ENCODE peak calls at places on chromosomes 11 and 22, in four cellular contexts. T is uterus, Z is fibroblast of lung, L is lower leg skin. Q is an unnamed sample.

GRCh38 chr11:84390441-84391078 is 1104.4 kb upstream of the CCDC90B start:
- DNase-seq in T (no peak), Z (no peak), L (no peak), Q (no peak)

GRCh38 chr11:10122337-10123197 is 171.5 kb downstream of the SBF2 start:
- DNase-seq in T (peak), Z (peak), L (no peak), Q (no peak)

GRCh38 chr22:32462452-32462851 is 1.8 kb downstream of the BPIFC start:
- DNase-seq in T (no peak), Z (no peak), L (no peak), Q (no peak)

GRCh38 chr11:78921517-78921916 is 346.9 kb upstream of the NARS2 start:
- DNase-seq in T (no peak), Z (no peak), L (no peak), Q (no peak)

GRCh38 chr22:42080287-42080686 is 787 bp downstream of the SMDT1 start:
- DNase-seq in T (no peak), Z (peak), L (no peak), Q (no peak)

GRCh38 chr11:43989162-43989961 is 46.9 kb downstream of the C11orf96 start:
- DNase-seq in T (peak), Z (no peak), L (no peak), Q (no peak)

GRCh38 chr11:33899383-33900037 is 7.6 kb upstream of the LMO2 start:
- DNase-seq in T (peak), Z (peak), L (peak), Q (peak)

GRCh38 chr22:45212992-45213751 is 27.5 kb downstream of the KIAA0930 start:
- DNase-seq in T (peak), Z (peak), L (no peak), Q (peak)

GRCh38 chr11:119134389-119134978 is 13.1 kb downstream of the HINFP start:
- DNase-seq in T (no peak), Z (no peak), L (no peak), Q (no peak)

GRCh38 chr11:1231396-1232327 is 8.8 kb downstream of the MUC5B start:
- DNase-seq in T (no peak), Z (no peak), L (no peak), Q (no peak)

GRCh38 chr11:33389635-33390034 is 132.5 kb downstream of the HIPK3 start:
- DNase-seq in T (no peak), Z (no peak), L (no peak), Q (no peak)

GRCh38 chr22:48750282-48750681 is 1077.4 kb downstream of the BRD1 start:
- DNase-seq in T (no peak), Z (no peak), L (peak), Q (no peak)

GRCh38 chr11:29612423-29612822 is 404.4 kb downstream of the KCNA4 start:
- DNase-seq in T (no peak), Z (no peak), L (no peak), Q (no peak)

GRCh38 chr22:28952857-28953256 is 69.5 kb downstream of the ZNRF3 start:
- DNase-seq in T (peak), Z (peak), L (no peak), Q (no peak)

GRCh38 chr22:23065069-23065451 is 5.3 kb upstream of the GNAZ start:
- DNase-seq in T (no peak), Z (no peak), L (no peak), Q (no peak)
- TF ChIP-seq CTCF in T (no peak), Z (no peak), L (no peak), Q (no peak)

GRCh38 chr11:64878494-64879225 is at the start of gene EHD1:
- DNase-seq in T (peak), Z (peak), L (peak), Q (peak)

GRCh38 chr11:64878223-64878493 is 263 bp downstream of the EHD1 start:
- DNase-seq in T (no peak), Z (no peak), L (no peak), Q (peak)

GRCh38 chr11:64876226-64876750 is 2.1 kb downstream of the EHD1 start:
- DNase-seq in T (no peak), Z (no peak), L (no peak), Q (no peak)

GRCh38 chr11:64876835-64877341 is 1.5 kb downstream of the EHD1 start:
- DNase-seq in T (no peak), Z (no peak), L (no peak), Q (no peak)

GRCh38 chr11:64877390-64878222 is 815 bp downstream of the EHD1 start:
- DNase-seq in T (no peak), Z (no peak), L (no peak), Q (no peak)
- TF ChIP-seq CTCF in T (no peak), Z (no peak), L (no peak), Q (no peak)

DNA sequence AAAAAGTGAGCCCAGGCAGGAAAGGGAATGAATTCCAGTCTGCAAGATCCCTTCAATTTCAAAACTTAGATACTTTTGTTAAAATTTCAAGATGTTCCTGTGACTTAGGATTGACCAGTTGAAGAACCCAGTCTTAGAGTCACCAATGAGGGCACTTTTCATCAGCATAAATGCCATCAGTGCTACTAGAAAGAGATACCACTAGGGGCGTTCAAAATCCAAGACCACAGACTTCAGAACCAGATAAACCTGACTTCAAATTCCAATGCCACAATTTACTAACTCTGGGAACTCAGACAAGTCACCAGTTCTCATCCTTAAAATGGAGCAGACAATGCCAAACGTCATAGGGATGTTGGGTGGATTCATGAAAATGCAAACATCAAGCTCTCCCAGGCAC is 523.2 kb downstream of the BUD13 start:
- DNase-seq in T (no peak), Z (no peak), L (no peak), Q (no peak)
- TF ChIP-seq CTCF in T (no peak), Z (no peak), L (no peak), Q (no peak)

DNA sequence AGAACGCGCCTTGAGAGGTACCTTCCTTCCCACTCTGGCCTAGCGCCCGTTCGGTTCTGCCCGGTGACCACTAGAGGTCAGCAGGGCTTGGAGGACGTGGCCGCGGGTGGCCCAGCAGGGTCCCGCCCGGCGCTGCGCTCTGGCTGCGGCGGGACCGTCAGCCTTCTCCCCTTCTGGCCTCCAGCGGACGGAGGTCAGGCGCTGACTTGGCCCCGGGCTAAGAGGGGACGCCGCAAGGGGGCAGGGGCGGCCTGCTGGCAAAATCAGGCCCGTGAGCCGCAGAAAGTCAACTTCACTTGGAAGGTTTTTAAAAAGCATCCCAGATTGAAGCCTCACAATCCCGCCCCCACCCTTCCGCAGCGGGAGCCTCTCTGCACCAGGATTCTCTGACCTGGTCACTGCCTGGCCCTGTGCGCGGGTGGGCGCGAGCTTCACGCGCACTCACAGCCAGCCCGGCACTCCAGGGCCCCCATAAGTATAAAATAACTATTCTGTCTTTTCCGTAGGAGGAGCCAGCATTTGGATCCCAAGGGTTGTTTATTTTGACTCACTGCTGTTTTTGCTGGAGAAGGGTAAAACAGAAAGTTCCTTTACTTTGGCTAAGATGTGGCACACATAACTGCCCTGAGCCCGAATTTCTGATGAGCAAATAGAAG is 23.2 kb upstream of the ZBTB16 start:
- DNase-seq in T (peak), Z (peak), L (peak), Q (peak)
- TF ChIP-seq CTCF in T (peak), Z (peak), L (no peak), Q (peak)

DNA sequence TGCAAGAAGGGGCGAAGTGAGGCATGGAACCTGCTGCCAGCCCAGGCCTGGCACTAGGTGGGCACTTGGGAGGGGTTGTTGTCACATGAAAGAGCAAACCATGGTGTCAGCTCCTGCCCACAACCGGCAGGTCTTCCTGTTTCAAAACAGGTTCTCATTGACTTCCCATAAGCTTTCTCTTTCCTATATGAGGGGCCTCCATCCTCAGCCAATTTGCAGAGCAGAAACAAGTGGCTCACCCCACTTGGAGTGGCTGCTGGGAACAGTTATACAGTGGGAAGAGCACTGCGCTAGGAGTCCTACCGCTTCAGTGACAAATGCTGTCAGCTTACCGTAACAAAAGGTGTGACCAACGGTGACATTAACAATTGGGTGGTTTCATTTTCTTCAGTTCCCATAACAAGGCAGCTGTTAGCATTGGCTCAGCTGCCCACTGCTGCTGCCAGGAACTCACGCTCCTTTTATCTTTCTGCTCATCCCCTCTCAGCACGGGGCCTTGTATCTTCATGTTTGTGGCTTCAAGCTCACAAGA is 10.2 kb upstream of the SSTR3 start:
- DNase-seq in T (no peak), Z (no peak), L (no peak), Q (no peak)
- TF ChIP-seq CTCF in T (no peak), Z (no peak), L (no peak), Q (no peak)

GRCh38 chr11:17386331-17387084 is 2.0 kb downstream of the KCNJ11 start:
- DNase-seq in T (peak), Z (peak), L (no peak), Q (no peak)
- TF ChIP-seq CTCF in T (peak), Z (peak), L (no peak), Q (peak)

Q was measured in right atrium auricular region.